ENCODE peak calls at places on chromosomes 5 and 9, in nine cellular contexts. J is LoVo; P is Right ventricle myocardium superior; W is activated CD4-positive, alpha-beta memory T cell treated with anti-CD3 and anti-CD28 coated beads for 36 hours; F is mesenteric fat pad; S is T-helper 2 cell; I is stimulated activated CD4-positive, alpha-beta T cell treated with anti-CD3 and anti-CD28 coated beads, Interleukin-1b, Interleukin-23, amount 100 ng/mL, for 24 hours; O is H7; G is right lobe of liver. Z is an unnamed sample.

GRCh38 chr5:73808916-73809315 is 182.9 kb downstream of the ARHGEF28 start:
- DNase-seq in J (no peak), G (no peak), W (no peak), P (no peak), O (no peak), S (no peak), I (no peak), F (no peak), Z (no peak)

GRCh38 chr9:116907989-116908388 is 220.9 kb downstream of the TRIM32 start:
- DNase-seq in S (peak), O (no peak), W (no peak), P (no peak), G (no peak), J (no peak), F (no peak), I (no peak), Z (no peak)

GRCh38 chr9:20984471-20984870 is 47.0 kb downstream of the HACD4 start:
- DNase-seq in S (no peak), G (no peak), P (no peak), W (no peak), O (no peak), I (no peak), F (no peak), J (no peak), Z (no peak)

GRCh38 chr5:116646611-116647289 is 72.1 kb upstream of the SEMA6A start:
- DNase-seq in I (no peak), J (no peak), S (peak), F (no peak), O (no peak), P (no peak), G (peak), W (no peak), Z (no peak)

GRCh38 chr9:127567119-127567897 is 44.8 kb upstream of the STXBP1 start:
- DNase-seq in W (no peak), O (peak), S (no peak), G (peak), I (no peak), F (no peak), J (peak), P (peak), Z (no peak)

GRCh38 chr5:372911-373709 is 51.6 kb downstream of the AHRR start:
- DNase-seq in S (peak), J (no peak), I (no peak), O (peak), W (peak), G (no peak), F (peak), P (peak), Z (peak)

GRCh38 chr5:126509339-126509738 is 85.7 kb downstream of the ALDH7A1 start:
- DNase-seq in G (no peak), O (no peak), W (no peak), S (no peak), P (no peak), J (no peak), I (no peak), F (no peak), Z (no peak)

GRCh38 chr5:145825751-145826180 is 9.4 kb downstream of the PRELID2 start:
- DNase-seq in P (no peak), S (peak), W (no peak), F (no peak), G (no peak), J (peak), I (no peak), O (peak), Z (no peak)

GRCh38 chr9:124054671-124055212 is 43.2 kb downstream of the LHX2 start:
- DNase-seq in G (no peak), J (peak), O (no peak), I (no peak), W (peak), F (no peak), S (peak), P (no peak), Z (no peak)

GRCh38 chr5:113281194-113281593 is 153.6 kb downstream of the TSSK1B start:
- DNase-seq in J (no peak), I (no peak), F (no peak), W (no peak), S (peak), P (no peak), O (no peak), G (no peak), Z (no peak)

GRCh38 chr5:71860048-71860447 is 141.0 kb downstream of the CARTPT start:
- DNase-seq in G (no peak), S (no peak), J (no peak), W (no peak), I (no peak), O (peak), F (no peak), P (no peak), Z (no peak)

GRCh38 chr9:133449760-133450159 is 10.0 kb upstream of the CACFD1 start:
- DNase-seq in P (no peak), W (no peak), O (no peak), S (no peak), I (no peak), F (no peak), G (no peak), J (peak), Z (no peak)

GRCh38 chr5:143554194-143554717 is 150.8 kb upstream of the NR3C1 start:
- DNase-seq in O (no peak), S (no peak), P (no peak), F (no peak), I (no peak), G (no peak), W (no peak), J (no peak), Z (no peak)

GRCh38 chr9:91771027-91771426 is 179.0 kb downstream of the ROR2 start:
- DNase-seq in G (no peak), J (peak), I (no peak), O (peak), S (no peak), P (peak), F (peak), W (no peak), Z (no peak)

GRCh38 chr9:121349009-121349408 is 21.0 kb downstream of the STOM start:
- DNase-seq in O (no peak), I (no peak), W (no peak), J (no peak), F (no peak), S (no peak), G (no peak), P (no peak), Z (no peak)

GRCh38 chr9:87193925-87194380 is 246.6 kb upstream of the GAS1 start:
- DNase-seq in W (no peak), G (no peak), O (no peak), P (no peak), J (no peak), I (no peak), S (no peak), F (no peak), Z (no peak)

Z was measured in H1.